ENCODE peak calls at places on chromosomes 16 and 17, in nine cellular contexts. One of them, this sample, is unnamed.

GRCh38 chr17:8696951-8697745 is 47.5 kb downstream of the CCDC42 start:
- DNase-seq in IMR-90: peak; percentile 94
- DNase-seq in fibroblast of the aortic adventitia: peak; percentile 96
- DNase-seq in cardiac muscle cell: peak; percentile 99
- DNase-seq in cardiac fibroblast: no peak
- DNase-seq in left ventricle myocardium inferior: no peak
- DNase-seq in astrocyte of the spinal cord: peak; percentile 78
- DNase-seq in psoas muscle: no peak
- DNase-seq in ovary: peak; percentile 84
- DNase-seq in this sample: peak; percentile 96

GRCh38 chr17:15268465-15268864 is 3.3 kb upstream of the PMP22 start:
- DNase-seq in IMR-90: peak; percentile 51
- DNase-seq in fibroblast of the aortic adventitia: no peak
- DNase-seq in cardiac muscle cell: no peak
- DNase-seq in cardiac fibroblast: no peak
- DNase-seq in left ventricle myocardium inferior: peak; percentile 29
- DNase-seq in astrocyte of the spinal cord: no peak
- DNase-seq in psoas muscle: no peak
- DNase-seq in ovary: no peak
- DNase-seq in this sample: no peak

GRCh38 chr17:74697477-74697876 is 15.2 kb downstream of the CD300LF start:
- DNase-seq in IMR-90: no peak
- DNase-seq in fibroblast of the aortic adventitia: no peak
- DNase-seq in cardiac muscle cell: no peak
- DNase-seq in cardiac fibroblast: no peak
- DNase-seq in left ventricle myocardium inferior: no peak
- DNase-seq in astrocyte of the spinal cord: no peak
- DNase-seq in psoas muscle: no peak
- DNase-seq in ovary: no peak
- DNase-seq in this sample: no peak

GRCh38 chr17:14745122-14745521 is 444.2 kb downstream of the HS3ST3B1 start:
- DNase-seq in IMR-90: peak; percentile 46
- DNase-seq in fibroblast of the aortic adventitia: peak; percentile 41
- DNase-seq in cardiac muscle cell: peak; percentile 82
- DNase-seq in cardiac fibroblast: peak; percentile 87
- DNase-seq in left ventricle myocardium inferior: no peak
- DNase-seq in astrocyte of the spinal cord: no peak
- DNase-seq in psoas muscle: no peak
- DNase-seq in ovary: no peak
- DNase-seq in this sample: peak; percentile 83

GRCh38 chr17:41697122-41697962 is 8.7 kb downstream of the EIF1 start:
- DNase-seq in IMR-90: peak; percentile 64
- DNase-seq in fibroblast of the aortic adventitia: peak; percentile 67
- DNase-seq in cardiac muscle cell: peak; percentile 85
- DNase-seq in cardiac fibroblast: peak; percentile 72
- DNase-seq in left ventricle myocardium inferior: peak; percentile 73
- DNase-seq in astrocyte of the spinal cord: no peak
- DNase-seq in psoas muscle: peak; percentile 89
- DNase-seq in ovary: peak; percentile 63
- DNase-seq in this sample: peak; percentile 87

GRCh38 chr17:48453447-48453846 is 23.4 kb upstream of the SKAP1 start:
- DNase-seq in IMR-90: no peak
- DNase-seq in fibroblast of the aortic adventitia: no peak
- DNase-seq in cardiac muscle cell: no peak
- DNase-seq in cardiac fibroblast: no peak
- DNase-seq in left ventricle myocardium inferior: no peak
- DNase-seq in astrocyte of the spinal cord: no peak
- DNase-seq in psoas muscle: no peak
- DNase-seq in ovary: no peak
- DNase-seq in this sample: no peak

GRCh38 chr17:57080708-57081107 is 4.3 kb upstream of the AKAP1 start:
- DNase-seq in IMR-90: peak; percentile 13
- DNase-seq in fibroblast of the aortic adventitia: peak; percentile 15
- DNase-seq in cardiac muscle cell: peak; percentile 10
- DNase-seq in cardiac fibroblast: peak; percentile 17
- DNase-seq in left ventricle myocardium inferior: no peak
- DNase-seq in astrocyte of the spinal cord: no peak
- DNase-seq in psoas muscle: no peak
- DNase-seq in ovary: no peak
- DNase-seq in this sample: no peak

GRCh38 chr17:61477204-61477834 is 25.1 kb downstream of the TBX4 start:
- DNase-seq in IMR-90: no peak
- DNase-seq in fibroblast of the aortic adventitia: peak; percentile 33
- DNase-seq in cardiac muscle cell: peak; percentile 54
- DNase-seq in cardiac fibroblast: no peak
- DNase-seq in left ventricle myocardium inferior: no peak
- DNase-seq in astrocyte of the spinal cord: no peak
- DNase-seq in psoas muscle: no peak
- DNase-seq in ovary: peak; percentile 6
- DNase-seq in this sample: no peak

GRCh38 chr17:57880086-57880456 is 30.2 kb upstream of the MRPS23 start:
- DNase-seq in IMR-90: no peak
- DNase-seq in fibroblast of the aortic adventitia: no peak
- DNase-seq in cardiac muscle cell: no peak
- DNase-seq in cardiac fibroblast: no peak
- DNase-seq in left ventricle myocardium inferior: no peak
- DNase-seq in astrocyte of the spinal cord: no peak
- DNase-seq in psoas muscle: no peak
- DNase-seq in ovary: no peak
- DNase-seq in this sample: no peak

GRCh38 chr17:43734376-43734775 is 24.2 kb downstream of the SOST start:
- DNase-seq in IMR-90: peak; percentile 69
- DNase-seq in fibroblast of the aortic adventitia: peak; percentile 96
- DNase-seq in cardiac muscle cell: peak; percentile 92
- DNase-seq in cardiac fibroblast: peak; percentile 93
- DNase-seq in left ventricle myocardium inferior: no peak
- DNase-seq in astrocyte of the spinal cord: peak; percentile 80
- DNase-seq in psoas muscle: no peak
- DNase-seq in ovary: no peak
- DNase-seq in this sample: peak; percentile 92

GRCh38 chr16:15435216-15435864 is 952 bp downstream of the BMERB1 start:
- DNase-seq in IMR-90: no peak
- DNase-seq in fibroblast of the aortic adventitia: no peak
- DNase-seq in cardiac muscle cell: no peak
- DNase-seq in cardiac fibroblast: peak; percentile 41
- DNase-seq in left ventricle myocardium inferior: no peak
- DNase-seq in astrocyte of the spinal cord: no peak
- DNase-seq in psoas muscle: no peak
- DNase-seq in ovary: no peak
- DNase-seq in this sample: no peak

GRCh38 chr16:19384656-19385055 is 33.0 kb upstream of the TMC5 start:
- DNase-seq in IMR-90: no peak
- DNase-seq in fibroblast of the aortic adventitia: no peak
- DNase-seq in cardiac muscle cell: no peak
- DNase-seq in cardiac fibroblast: no peak
- DNase-seq in left ventricle myocardium inferior: no peak
- DNase-seq in astrocyte of the spinal cord: no peak
- DNase-seq in psoas muscle: no peak
- DNase-seq in ovary: no peak
- DNase-seq in this sample: no peak

GRCh38 chr16:2827831-2828520 is 2.1 kb upstream of the ZG16B start:
- DNase-seq in IMR-90: no peak
- DNase-seq in fibroblast of the aortic adventitia: no peak
- DNase-seq in cardiac muscle cell: no peak
- DNase-seq in cardiac fibroblast: no peak
- DNase-seq in left ventricle myocardium inferior: no peak
- DNase-seq in astrocyte of the spinal cord: no peak
- DNase-seq in psoas muscle: peak; percentile 30
- DNase-seq in ovary: peak; percentile 14
- DNase-seq in this sample: no peak

GRCh38 chr17:63962298-63962744 is 10.4 kb downstream of the SCN4A start:
- DNase-seq in IMR-90: no peak
- DNase-seq in fibroblast of the aortic adventitia: no peak
- DNase-seq in cardiac muscle cell: no peak
- DNase-seq in cardiac fibroblast: no peak
- DNase-seq in left ventricle myocardium inferior: no peak
- DNase-seq in astrocyte of the spinal cord: no peak
- DNase-seq in psoas muscle: no peak
- DNase-seq in ovary: no peak
- DNase-seq in this sample: no peak

GRCh38 chr17:32102697-32103096 is 39.6 kb upstream of the RHOT1 start:
- DNase-seq in IMR-90: peak; percentile 26
- DNase-seq in fibroblast of the aortic adventitia: peak; percentile 42
- DNase-seq in cardiac muscle cell: no peak
- DNase-seq in cardiac fibroblast: peak; percentile 71
- DNase-seq in left ventricle myocardium inferior: no peak
- DNase-seq in astrocyte of the spinal cord: no peak
- DNase-seq in psoas muscle: no peak
- DNase-seq in ovary: no peak
- DNase-seq in this sample: peak; percentile 45

GRCh38 chr17:79992657-79993389 is 42.8 kb downstream of the TBC1D16 start:
- DNase-seq in IMR-90: no peak
- DNase-seq in fibroblast of the aortic adventitia: no peak
- DNase-seq in cardiac muscle cell: no peak
- DNase-seq in cardiac fibroblast: no peak
- DNase-seq in left ventricle myocardium inferior: no peak
- DNase-seq in astrocyte of the spinal cord: no peak
- DNase-seq in psoas muscle: no peak
- DNase-seq in ovary: peak; percentile 47
- DNase-seq in this sample: no peak

GRCh38 chr17:79993390-79994221 is 42.1 kb downstream of the TBC1D16 start:
- DNase-seq in IMR-90: peak; percentile 94
- DNase-seq in fibroblast of the aortic adventitia: peak; percentile 92
- DNase-seq in cardiac muscle cell: peak; percentile 94
- DNase-seq in cardiac fibroblast: peak; percentile 91
- DNase-seq in left ventricle myocardium inferior: peak; percentile 81
- DNase-seq in astrocyte of the spinal cord: peak; percentile 76
- DNase-seq in psoas muscle: peak; percentile 92
- DNase-seq in ovary: peak; percentile 91
- DNase-seq in this sample: peak; percentile 89

GRCh38 chr17:79990704-79991103 is 45.0 kb downstream of the TBC1D16 start:
- DNase-seq in IMR-90: no peak
- DNase-seq in fibroblast of the aortic adventitia: no peak
- DNase-seq in cardiac muscle cell: no peak
- DNase-seq in cardiac fibroblast: no peak
- DNase-seq in left ventricle myocardium inferior: no peak
- DNase-seq in astrocyte of the spinal cord: no peak
- DNase-seq in psoas muscle: no peak
- DNase-seq in ovary: peak; percentile 53
- DNase-seq in this sample: no peak

GRCh38 chr17:79991140-79991923 is 44.3 kb downstream of the TBC1D16 start:
- DNase-seq in IMR-90: peak; percentile 74
- DNase-seq in fibroblast of the aortic adventitia: peak; percentile 74
- DNase-seq in cardiac muscle cell: peak; percentile 81
- DNase-seq in cardiac fibroblast: peak; percentile 75
- DNase-seq in left ventricle myocardium inferior: peak; percentile 83
- DNase-seq in astrocyte of the spinal cord: peak; percentile 77
- DNase-seq in psoas muscle: peak; percentile 87
- DNase-seq in ovary: peak; percentile 92
- DNase-seq in this sample: peak; percentile 78

GRCh38 chr17:79991924-79992656 is 43.6 kb downstream of the TBC1D16 start:
- DNase-seq in IMR-90: peak; percentile 38
- DNase-seq in fibroblast of the aortic adventitia: no peak
- DNase-seq in cardiac muscle cell: peak; percentile 9
- DNase-seq in cardiac fibroblast: no peak
- DNase-seq in left ventricle myocardium inferior: peak; percentile 57
- DNase-seq in astrocyte of the spinal cord: peak; percentile 29
- DNase-seq in psoas muscle: no peak
- DNase-seq in ovary: peak; percentile 62
- DNase-seq in this sample: no peak
- TF ChIP-seq CTCF in IMR-90: no peak
- TF ChIP-seq CTCF in fibroblast of the aortic adventitia: no peak
- TF ChIP-seq CTCF in cardiac muscle cell: no peak
- TF ChIP-seq CTCF in cardiac fibroblast: no peak
- TF ChIP-seq CTCF in left ventricle myocardium inferior: peak; percentile 39
- TF ChIP-seq CTCF in astrocyte of the spinal cord: no peak
- TF ChIP-seq CTCF in psoas muscle: no peak
- TF ChIP-seq CTCF in ovary: no peak
- TF ChIP-seq CTCF in this sample: no peak

DNA sequence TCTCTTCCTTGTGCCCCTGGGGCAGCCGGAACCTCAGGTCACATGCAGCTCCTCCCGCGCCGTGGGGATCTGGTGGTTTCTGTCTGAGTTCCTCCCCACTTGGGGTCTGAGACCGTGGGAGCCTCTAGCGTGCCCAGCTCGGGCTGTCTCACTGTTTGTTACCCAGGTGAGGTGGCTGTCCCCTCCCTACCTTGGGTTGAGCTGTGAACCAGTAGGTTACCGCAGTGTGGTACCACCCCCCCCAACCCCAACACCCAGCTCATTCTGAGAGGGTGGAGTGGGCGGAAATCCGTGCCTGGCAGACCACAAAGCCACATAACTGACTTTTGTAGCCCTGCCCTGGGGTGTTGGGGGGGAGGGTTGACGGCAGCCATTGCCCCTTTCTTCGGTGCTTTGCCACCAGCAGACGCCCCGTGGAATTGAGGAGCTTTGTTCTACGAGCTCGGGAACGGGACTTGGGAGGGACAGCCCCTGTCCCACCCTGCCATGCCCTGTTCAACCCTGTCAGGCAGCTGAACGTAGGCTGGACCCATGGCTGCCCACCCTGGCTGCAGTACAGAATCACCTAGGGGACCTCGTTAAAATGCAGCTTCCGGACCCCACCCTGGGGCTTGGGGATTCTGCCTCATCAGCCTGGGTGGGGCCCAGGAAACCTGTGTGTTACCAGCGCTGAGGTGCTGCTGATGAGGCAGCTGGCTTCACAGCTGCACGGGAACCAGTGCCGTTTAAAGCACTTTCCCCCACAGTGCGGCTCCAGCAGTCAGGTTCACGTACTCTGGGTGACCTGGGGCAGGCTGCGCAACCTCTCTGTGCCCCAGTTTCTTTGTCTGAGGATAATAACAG is 18.5 kb downstream of the RAP1GAP2 start:
- DNase-seq in IMR-90: no peak
- DNase-seq in fibroblast of the aortic adventitia: no peak
- DNase-seq in cardiac muscle cell: no peak
- DNase-seq in cardiac fibroblast: no peak
- DNase-seq in left ventricle myocardium inferior: no peak
- DNase-seq in astrocyte of the spinal cord: no peak
- DNase-seq in psoas muscle: peak; percentile 64
- DNase-seq in ovary: no peak
- DNase-seq in this sample: no peak
- H3K4me3 ChIP-seq in IMR-90: no peak overlapping the region
- H3K4me3 ChIP-seq in fibroblast of the aortic adventitia: no peak overlapping the region
- H3K4me3 ChIP-seq in cardiac muscle cell: no peak overlapping the region
- H3K4me3 ChIP-seq in cardiac fibroblast: no peak overlapping the region
- H3K4me3 ChIP-seq in left ventricle myocardium inferior: peak overlapping the region; percentile 14
- H3K4me3 ChIP-seq in astrocyte of the spinal cord: no peak overlapping the region
- H3K4me3 ChIP-seq in psoas muscle: peak overlapping the region; percentile 11
- H3K4me3 ChIP-seq in ovary: no peak overlapping the region
- H3K4me3 ChIP-seq in this sample: no peak overlapping the region

GRCh38 chr17:60142872-60143499 is 6.8 kb upstream of the CA4 start:
- DNase-seq in IMR-90: peak; percentile 83
- DNase-seq in fibroblast of the aortic adventitia: peak; percentile 85
- DNase-seq in cardiac muscle cell: peak; percentile 92
- DNase-seq in cardiac fibroblast: peak; percentile 93
- DNase-seq in left ventricle myocardium inferior: peak; percentile 76
- DNase-seq in astrocyte of the spinal cord: peak; percentile 86
- DNase-seq in psoas muscle: peak; percentile 86
- DNase-seq in ovary: peak; percentile 66
- DNase-seq in this sample: peak; percentile 90
- TF ChIP-seq CTCF in IMR-90: peak; percentile 85
- TF ChIP-seq CTCF in fibroblast of the aortic adventitia: peak; percentile 88
- TF ChIP-seq CTCF in cardiac muscle cell: peak; percentile 88
- TF ChIP-seq CTCF in cardiac fibroblast: peak; percentile 86
- TF ChIP-seq CTCF in left ventricle myocardium inferior: peak; percentile 77
- TF ChIP-seq CTCF in astrocyte of the spinal cord: peak; percentile 86
- TF ChIP-seq CTCF in psoas muscle: peak; percentile 69
- TF ChIP-seq CTCF in ovary: no peak
- TF ChIP-seq CTCF in this sample: peak; percentile 83

GRCh38 chr16:57528499-57529323 is 7.7 kb downstream of the CCDC102A start:
- DNase-seq in IMR-90: no peak
- DNase-seq in fibroblast of the aortic adventitia: no peak
- DNase-seq in cardiac muscle cell: no peak
- DNase-seq in cardiac fibroblast: no peak
- DNase-seq in left ventricle myocardium inferior: peak; percentile 16
- DNase-seq in astrocyte of the spinal cord: no peak
- DNase-seq in psoas muscle: peak; percentile 26
- DNase-seq in ovary: peak; percentile 42
- DNase-seq in this sample: no peak
- H3K4me3 ChIP-seq in IMR-90: no peak overlapping the region
- H3K4me3 ChIP-seq in fibroblast of the aortic adventitia: no peak overlapping the region
- H3K4me3 ChIP-seq in cardiac muscle cell: no peak overlapping the region
- H3K4me3 ChIP-seq in cardiac fibroblast: no peak overlapping the region
- H3K4me3 ChIP-seq in left ventricle myocardium inferior: no peak overlapping the region
- H3K4me3 ChIP-seq in astrocyte of the spinal cord: no peak overlapping the region
- H3K4me3 ChIP-seq in psoas muscle: no peak overlapping the region
- H3K4me3 ChIP-seq in ovary: no peak overlapping the region
- H3K4me3 ChIP-seq in this sample: no peak overlapping the region